ENCODE peak calls at places on chromosomes 13 and 19, in four cellular contexts. C is mesendoderm, H is dorsolateral prefrontal cortex, B is breast epithelium. I is an unnamed sample.

GRCh38 chr13:73618275-73618865 is 515.8 kb downstream of the KLF12 start:
- DNase-seq in C (no peak), H (no peak), B (no peak), I (peak; percentile 78)

GRCh38 chr13:85261757-85262346 is 537.4 kb downstream of the SLITRK6 start:
- DNase-seq in C (no peak), H (no peak), B (no peak), I (no peak)

GRCh38 chr13:20997301-20998061 is 63.9 kb downstream of the LATS2 start:
- DNase-seq in C (peak; percentile 71), H (no peak), B (no peak), I (peak; percentile 34)

GRCh38 chr19:51948979-51949378 is 21.7 kb downstream of the ZNF613 start:
- DNase-seq in C (no peak), H (peak; percentile 21), B (no peak), I (peak; percentile 82)

GRCh38 chr19:11737964-11738745 is 591 bp downstream of the ZNF823 start:
- DNase-seq in C (peak; percentile 52), H (peak; percentile 19), B (peak; percentile 35), I (peak; percentile 76)

GRCh38 chr19:703651-704446 is 4.9 kb upstream of the PALM start:
- DNase-seq in C (peak; percentile 87), H (no peak), B (no peak), I (peak; percentile 77)

GRCh38 chr19:7874080-7874856 is at the start of gene PRR36:
- DNase-seq in C (peak; percentile 71), H (peak; percentile 71), B (peak; percentile 66), I (peak; percentile 96)

GRCh38 chr13:86765462-86765861 is 905.7 kb upstream of the SLITRK5 start:
- DNase-seq in C (no peak), H (no peak), B (no peak), I (no peak)

GRCh38 chr13:105920375-105920774 is 615.1 kb downstream of the EFNB2 start:
- DNase-seq in C (no peak), H (no peak), B (no peak), I (no peak)

GRCh38 chr19:16886305-16886880 is 2.4 kb upstream of the F2RL3 start:
- DNase-seq in C (no peak), H (no peak), B (peak; percentile 49), I (peak; percentile 35)

GRCh38 chr19:5665781-5666513 is 14.4 kb downstream of the MICOS13 start:
- DNase-seq in C (no peak), H (no peak), B (no peak), I (peak; percentile 51)

GRCh38 chr19:24046550-24046949 is 40.4 kb upstream of the ZNF254 start:
- DNase-seq in C (no peak), H (no peak), B (no peak), I (no peak)

GRCh38 chr19:17281391-17282304 is at the start of gene ANKLE1:
- DNase-seq in C (no peak), H (no peak), B (no peak), I (peak; percentile 68)

GRCh38 chr19:19113040-19113541 is 25.2 kb downstream of the TMEM161A start:
- DNase-seq in C (peak; percentile 54), H (no peak), B (no peak), I (peak; percentile 87)

GRCh38 chr13:39874331-39875055 is 219.0 kb downstream of the COG6 start:
- DNase-seq in C (no peak), H (no peak), B (no peak), I (peak; percentile 69)

GRCh38 chr13:96575423-96576320 is 418.6 kb downstream of the OXGR1 start:
- DNase-seq in C (no peak), H (no peak), B (no peak), I (peak; percentile 8)

GRCh38 chr13:102729560-102730275 is 34.9 kb upstream of the METTL21C start:
- DNase-seq in C (no peak), H (no peak), B (no peak), I (no peak)

GRCh38 chr19:55600336-55601028 is 394 bp downstream of the ZNF524 start:
- DNase-seq in C (no peak), H (peak; percentile 74), B (peak; percentile 55), I (peak; percentile 96)

GRCh38 chr19:54473071-54473941 is at the start of gene CDC42EP5:
- DNase-seq in C (no peak), H (no peak), B (peak; percentile 72), I (peak; percentile 92)

GRCh38 chr19:6032827-6033226 is 54.9 kb upstream of the RANBP3 start:
- DNase-seq in C (no peak), H (no peak), B (no peak), I (no peak)

GRCh38 chr19:45994456-45994988 is 745 bp upstream of the CCDC61 start:
- DNase-seq in C (no peak), H (no peak), B (no peak), I (no peak)

GRCh38 chr13:110509478-110509926 is 52.0 kb downstream of the RAB20 start:
- DNase-seq in C (no peak), H (no peak), B (no peak), I (peak; percentile 70)

GRCh38 chr13:26062853-26063444 is 11.1 kb upstream of the SHISA2 start:
- DNase-seq in C (peak; percentile 54), H (peak; percentile 35), B (peak; percentile 23), I (peak; percentile 86)

GRCh38 chr13:36105726-36106125 is 25.5 kb downstream of the DCLK1 start:
- DNase-seq in C (no peak), H (no peak), B (no peak), I (no peak)

GRCh38 chr19:56838930-56839664 is 1.4 kb downstream of the PEG3 start:
- DNase-seq in C (peak; percentile 99), H (peak; percentile 97), B (peak; percentile 99), I (peak; percentile 99)

GRCh38 chr13:99256709-99257108 is 1.5 kb downstream of the GPR18 start:
- DNase-seq in C (no peak), H (no peak), B (no peak), I (no peak)

GRCh38 chr13:98389319-98389718 is 187.6 kb downstream of the STK24 start:
- DNase-seq in C (no peak), H (no peak), B (no peak), I (no peak)

GRCh38 chr13:93561553-93561952 is 334.9 kb downstream of the GPC6 start:
- DNase-seq in C (peak; percentile 83), H (no peak), B (no peak), I (no peak)

GRCh38 chr13:100789481-100789880 is 114.9 kb upstream of the TMTC4 start:
- DNase-seq in C (no peak), H (peak; percentile 54), B (no peak), I (peak; percentile 18)

GRCh38 chr13:40680659-40681323 is 14.3 kb upstream of the FOXO1 start:
- DNase-seq in C (peak; percentile 83), H (no peak), B (no peak), I (no peak)